ENCODE peak calls at places on chromosome 15, in five cellular contexts. One of them, this sample, is unnamed.

GRCh38 chr15:52257734-52258062 is 37.9 kb downstream of the MYO5C start:
- DNase-seq in stimulated activated naive B cell treated with anti-CD40 and anti-IgM and Interleukin-4, amounts not matched to agents 10 μg/mL and 1 μg/mL and 100 μg/mL, for 72 hours: no peak
- DNase-seq in B cell: no peak
- DNase-seq in NCI-H345: peak; percentile 2
- DNase-seq in mucosa of descending colon: no peak
- DNase-seq in this sample: no peak

GRCh38 chr15:37926136-37926535 is 8.3 kb upstream of the TMCO5A start:
- DNase-seq in NCI-H345: no peak
- DNase-seq in stimulated activated naive B cell treated with anti-CD40 and anti-IgM and Interleukin-4, amounts not matched to agents 10 μg/mL and 1 μg/mL and 100 μg/mL, for 72 hours: no peak
- DNase-seq in B cell: no peak
- DNase-seq in mucosa of descending colon: no peak
- DNase-seq in this sample: no peak

GRCh38 chr15:53976844-53977392 is 1.3 kb upstream of the UNC13C start:
- DNase-seq in B cell: no peak
- DNase-seq in stimulated activated naive B cell treated with anti-CD40 and anti-IgM and Interleukin-4, amounts not matched to agents 10 μg/mL and 1 μg/mL and 100 μg/mL, for 72 hours: no peak
- DNase-seq in mucosa of descending colon: peak; percentile 21
- DNase-seq in NCI-H345: peak; percentile 77
- DNase-seq in this sample: peak; percentile 20

GRCh38 chr15:96369351-96369750 is 38.9 kb downstream of the NR2F2 start:
- DNase-seq in stimulated activated naive B cell treated with anti-CD40 and anti-IgM and Interleukin-4, amounts not matched to agents 10 μg/mL and 1 μg/mL and 100 μg/mL, for 72 hours: no peak
- DNase-seq in NCI-H345: no peak
- DNase-seq in mucosa of descending colon: no peak
- DNase-seq in B cell: no peak
- DNase-seq in this sample: no peak

GRCh38 chr15:78907577-78907976 is 34.9 kb downstream of the MORF4L1 start:
- DNase-seq in mucosa of descending colon: no peak
- DNase-seq in stimulated activated naive B cell treated with anti-CD40 and anti-IgM and Interleukin-4, amounts not matched to agents 10 μg/mL and 1 μg/mL and 100 μg/mL, for 72 hours: no peak
- DNase-seq in B cell: peak; percentile 27
- DNase-seq in NCI-H345: no peak
- DNase-seq in this sample: peak; percentile 8

GRCh38 chr15:62578960-62579359 is 413.9 kb upstream of the C2CD4B start:
- DNase-seq in B cell: peak; percentile 13
- DNase-seq in NCI-H345: no peak
- DNase-seq in stimulated activated naive B cell treated with anti-CD40 and anti-IgM and Interleukin-4, amounts not matched to agents 10 μg/mL and 1 μg/mL and 100 μg/mL, for 72 hours: no peak
- DNase-seq in mucosa of descending colon: no peak
- DNase-seq in this sample: no peak

GRCh38 chr15:86541540-86541939 is 461.9 kb downstream of the AGBL1 start:
- DNase-seq in mucosa of descending colon: no peak
- DNase-seq in NCI-H345: no peak
- DNase-seq in B cell: no peak
- DNase-seq in stimulated activated naive B cell treated with anti-CD40 and anti-IgM and Interleukin-4, amounts not matched to agents 10 μg/mL and 1 μg/mL and 100 μg/mL, for 72 hours: no peak
- DNase-seq in this sample: no peak

GRCh38 chr15:47900731-47901130 is 183.4 kb downstream of the SEMA6D start:
- DNase-seq in stimulated activated naive B cell treated with anti-CD40 and anti-IgM and Interleukin-4, amounts not matched to agents 10 μg/mL and 1 μg/mL and 100 μg/mL, for 72 hours: no peak
- DNase-seq in NCI-H345: no peak
- DNase-seq in B cell: no peak
- DNase-seq in mucosa of descending colon: no peak
- DNase-seq in this sample: no peak

GRCh38 chr15:77710637-77711036 is 77.9 kb upstream of the LINGO1 start:
- DNase-seq in mucosa of descending colon: no peak
- DNase-seq in stimulated activated naive B cell treated with anti-CD40 and anti-IgM and Interleukin-4, amounts not matched to agents 10 μg/mL and 1 μg/mL and 100 μg/mL, for 72 hours: no peak
- DNase-seq in B cell: no peak
- DNase-seq in NCI-H345: no peak
- DNase-seq in this sample: no peak